ENCODE peak calls at places on chromosomes 13 and 19, in ten cellular contexts. One of them, this sample, is unnamed.

GRCh38 chr13:27639186-27639585 is 17.5 kb downstream of the POLR1D start:
- DNase-seq in fibroblast of the aortic adventitia: no peak
- DNase-seq in heart left ventricle: no peak
- DNase-seq in GM10248: no peak
- DNase-seq in B cell: no peak
- DNase-seq in GM13976: no peak
- DNase-seq in adrenal gland: no peak
- DNase-seq in endothelial cell: no peak
- DNase-seq in AG04450: no peak
- DNase-seq in HCT116: no peak
- DNase-seq in this sample: no peak

GRCh38 chr13:42283574-42283973 is 11.6 kb downstream of the AKAP11 start:
- DNase-seq in fibroblast of the aortic adventitia: no peak
- DNase-seq in heart left ventricle: no peak
- DNase-seq in GM10248: no peak
- DNase-seq in B cell: no peak
- DNase-seq in GM13976: no peak
- DNase-seq in adrenal gland: no peak
- DNase-seq in endothelial cell: no peak
- DNase-seq in AG04450: no peak
- DNase-seq in HCT116: no peak
- DNase-seq in this sample: no peak

GRCh38 chr19:7870571-7871279 is 3.5 kb downstream of the PRR36 start:
- DNase-seq in fibroblast of the aortic adventitia: peak
- DNase-seq in heart left ventricle: no peak
- DNase-seq in GM10248: peak
- DNase-seq in B cell: peak
- DNase-seq in GM13976: peak
- DNase-seq in adrenal gland: peak
- DNase-seq in endothelial cell: no peak
- DNase-seq in AG04450: no peak
- DNase-seq in HCT116: peak
- DNase-seq in this sample: peak

GRCh38 chr13:91046715-91047327 is 300.7 kb upstream of the MIR17HG start:
- DNase-seq in fibroblast of the aortic adventitia: no peak
- DNase-seq in heart left ventricle: no peak
- DNase-seq in GM10248: no peak
- DNase-seq in B cell: no peak
- DNase-seq in GM13976: no peak
- DNase-seq in adrenal gland: no peak
- DNase-seq in endothelial cell: no peak
- DNase-seq in AG04450: no peak
- DNase-seq in HCT116: no peak
- DNase-seq in this sample: peak

GRCh38 chr13:75073791-75074190 is 408.2 kb downstream of the TBC1D4 start:
- DNase-seq in fibroblast of the aortic adventitia: no peak
- DNase-seq in heart left ventricle: no peak
- DNase-seq in GM10248: no peak
- DNase-seq in B cell: no peak
- DNase-seq in GM13976: no peak
- DNase-seq in adrenal gland: no peak
- DNase-seq in endothelial cell: no peak
- DNase-seq in AG04450: no peak
- DNase-seq in HCT116: no peak
- DNase-seq in this sample: no peak

GRCh38 chr19:41951686-41952172 is 7.4 kb downstream of the RABAC1 start:
- DNase-seq in fibroblast of the aortic adventitia: peak
- DNase-seq in heart left ventricle: peak
- DNase-seq in GM10248: peak
- DNase-seq in B cell: peak
- DNase-seq in GM13976: peak
- DNase-seq in adrenal gland: peak
- DNase-seq in endothelial cell: peak
- DNase-seq in AG04450: peak
- DNase-seq in HCT116: peak
- DNase-seq in this sample: peak

GRCh38 chr19:3073159-3073563 is 10.9 kb upstream of the TLE5 start:
- DNase-seq in fibroblast of the aortic adventitia: peak
- DNase-seq in heart left ventricle: no peak
- DNase-seq in GM10248: no peak
- DNase-seq in B cell: no peak
- DNase-seq in GM13976: no peak
- DNase-seq in adrenal gland: no peak
- DNase-seq in endothelial cell: no peak
- DNase-seq in AG04450: peak
- DNase-seq in HCT116: peak
- DNase-seq in this sample: no peak

GRCh38 chr19:41172297-41173164 is 20.5 kb upstream of the CYP2S1 start:
- DNase-seq in fibroblast of the aortic adventitia: no peak
- DNase-seq in heart left ventricle: no peak
- DNase-seq in GM10248: no peak
- DNase-seq in B cell: no peak
- DNase-seq in GM13976: no peak
- DNase-seq in adrenal gland: no peak
- DNase-seq in endothelial cell: no peak
- DNase-seq in AG04450: no peak
- DNase-seq in HCT116: no peak
- DNase-seq in this sample: no peak

GRCh38 chr19:54947381-54947780 is at the start of gene NLRP7:
- DNase-seq in fibroblast of the aortic adventitia: no peak
- DNase-seq in heart left ventricle: no peak
- DNase-seq in GM10248: no peak
- DNase-seq in B cell: no peak
- DNase-seq in GM13976: no peak
- DNase-seq in adrenal gland: no peak
- DNase-seq in endothelial cell: no peak
- DNase-seq in AG04450: no peak
- DNase-seq in HCT116: no peak
- DNase-seq in this sample: peak

GRCh38 chr19:31110331-31110730 is 238.9 kb downstream of the TSHZ3 start:
- DNase-seq in fibroblast of the aortic adventitia: peak
- DNase-seq in heart left ventricle: no peak
- DNase-seq in GM10248: no peak
- DNase-seq in B cell: no peak
- DNase-seq in GM13976: no peak
- DNase-seq in adrenal gland: no peak
- DNase-seq in endothelial cell: peak
- DNase-seq in AG04450: no peak
- DNase-seq in HCT116: no peak
- DNase-seq in this sample: peak
- TF ChIP-seq CTCF in fibroblast of the aortic adventitia: peak
- TF ChIP-seq CTCF in heart left ventricle: no peak
- TF ChIP-seq CTCF in GM10248: no peak
- TF ChIP-seq CTCF in B cell: no peak
- TF ChIP-seq CTCF in GM13976: no peak
- TF ChIP-seq CTCF in adrenal gland: no peak
- TF ChIP-seq CTCF in endothelial cell: no peak
- TF ChIP-seq CTCF in AG04450: peak
- TF ChIP-seq CTCF in HCT116: no peak
- TF ChIP-seq CTCF in this sample: peak

DNA sequence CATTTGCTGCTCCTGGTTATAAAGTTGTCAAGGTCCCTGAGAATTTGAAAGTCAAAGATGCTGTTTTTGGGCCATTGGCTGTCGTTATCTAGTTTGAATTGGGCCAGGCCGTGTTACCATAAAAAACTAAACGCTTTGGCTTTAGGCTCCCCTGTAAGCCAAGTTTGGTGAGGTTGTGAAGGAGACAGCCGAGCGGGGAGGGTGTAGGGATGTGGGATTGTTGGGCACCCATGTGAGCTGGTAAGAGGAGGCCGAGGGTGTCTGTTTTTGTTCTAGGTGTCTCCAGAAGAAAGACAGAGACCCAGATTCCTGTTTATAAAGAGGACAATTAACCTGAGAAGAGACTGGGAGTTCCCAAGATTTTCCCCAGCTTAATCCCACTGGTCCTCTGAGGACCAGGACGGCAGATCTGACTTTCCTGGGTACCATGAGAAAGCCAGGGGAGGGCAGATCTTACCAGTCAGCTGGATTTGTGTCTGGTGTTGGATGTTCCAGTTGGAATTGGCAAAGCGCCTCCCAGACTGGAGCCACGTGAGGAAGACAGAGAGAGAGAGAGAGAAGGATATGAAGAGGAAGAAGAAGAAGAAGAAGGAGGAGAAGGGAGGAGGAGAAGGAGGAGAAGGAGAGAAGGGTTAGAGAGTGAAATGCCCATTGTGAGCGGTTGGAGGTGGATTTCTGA is 25.1 kb downstream of the TMEM255B start:
- DNase-seq in fibroblast of the aortic adventitia: no peak
- DNase-seq in heart left ventricle: no peak
- DNase-seq in GM10248: no peak
- DNase-seq in B cell: no peak
- DNase-seq in GM13976: no peak
- DNase-seq in adrenal gland: no peak
- DNase-seq in endothelial cell: no peak
- DNase-seq in AG04450: no peak
- DNase-seq in HCT116: no peak
- DNase-seq in this sample: no peak
- TF ChIP-seq CTCF in fibroblast of the aortic adventitia: no peak
- TF ChIP-seq CTCF in heart left ventricle: no peak
- TF ChIP-seq CTCF in GM10248: no peak
- TF ChIP-seq CTCF in B cell: no peak
- TF ChIP-seq CTCF in GM13976: no peak
- TF ChIP-seq CTCF in adrenal gland: no peak
- TF ChIP-seq CTCF in endothelial cell: no peak
- TF ChIP-seq CTCF in AG04450: no peak
- TF ChIP-seq CTCF in HCT116: no peak
- TF ChIP-seq CTCF in this sample: no peak

DNA sequence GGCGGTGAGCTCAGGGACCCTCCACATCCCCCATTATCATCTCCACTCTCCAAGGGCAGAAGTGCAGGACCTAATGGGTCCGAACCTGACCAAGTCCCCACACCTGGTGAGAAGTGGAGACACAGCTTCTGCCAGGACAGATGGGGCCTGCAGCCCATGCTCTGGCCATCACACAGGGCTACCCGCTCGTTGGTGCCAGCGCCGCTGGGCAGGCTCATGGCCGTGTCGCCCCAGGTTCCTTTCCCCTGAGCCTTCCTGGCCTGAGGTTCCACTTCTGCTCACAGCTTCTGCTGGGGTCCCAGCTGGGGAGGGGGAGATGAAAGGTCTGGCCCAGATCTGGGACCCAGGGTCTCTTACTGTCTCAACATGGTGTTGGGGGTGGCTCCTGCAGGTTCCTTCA is 48.4 kb upstream of the KCTD15 start:
- DNase-seq in fibroblast of the aortic adventitia: no peak
- DNase-seq in heart left ventricle: no peak
- DNase-seq in GM10248: no peak
- DNase-seq in B cell: no peak
- DNase-seq in GM13976: no peak
- DNase-seq in adrenal gland: no peak
- DNase-seq in endothelial cell: no peak
- DNase-seq in AG04450: no peak
- DNase-seq in HCT116: no peak
- DNase-seq in this sample: no peak
- TF ChIP-seq CTCF in fibroblast of the aortic adventitia: no peak
- TF ChIP-seq CTCF in heart left ventricle: no peak
- TF ChIP-seq CTCF in GM10248: no peak
- TF ChIP-seq CTCF in B cell: no peak
- TF ChIP-seq CTCF in GM13976: no peak
- TF ChIP-seq CTCF in adrenal gland: no peak
- TF ChIP-seq CTCF in endothelial cell: no peak
- TF ChIP-seq CTCF in AG04450: no peak
- TF ChIP-seq CTCF in HCT116: no peak
- TF ChIP-seq CTCF in this sample: no peak

GRCh38 chr19:57558525-57558924 is 1.1 kb downstream of the ZNF550 start:
- DNase-seq in fibroblast of the aortic adventitia: peak
- DNase-seq in heart left ventricle: no peak
- DNase-seq in GM10248: no peak
- DNase-seq in B cell: no peak
- DNase-seq in GM13976: peak
- DNase-seq in adrenal gland: no peak
- DNase-seq in endothelial cell: no peak
- DNase-seq in AG04450: no peak
- DNase-seq in HCT116: no peak
- DNase-seq in this sample: no peak
- TF ChIP-seq CTCF in fibroblast of the aortic adventitia: peak
- TF ChIP-seq CTCF in heart left ventricle: no peak
- TF ChIP-seq CTCF in GM10248: no peak
- TF ChIP-seq CTCF in B cell: no peak
- TF ChIP-seq CTCF in GM13976: no peak
- TF ChIP-seq CTCF in adrenal gland: no peak
- TF ChIP-seq CTCF in endothelial cell: no peak
- TF ChIP-seq CTCF in AG04450: peak
- TF ChIP-seq CTCF in HCT116: no peak
- TF ChIP-seq CTCF in this sample: no peak

GRCh38 chr19:45254044-45254531 is 3.0 kb downstream of the MARK4 start:
- DNase-seq in fibroblast of the aortic adventitia: no peak
- DNase-seq in heart left ventricle: no peak
- DNase-seq in GM10248: no peak
- DNase-seq in B cell: peak
- DNase-seq in GM13976: no peak
- DNase-seq in adrenal gland: no peak
- DNase-seq in endothelial cell: no peak
- DNase-seq in AG04450: no peak
- DNase-seq in HCT116: no peak
- DNase-seq in this sample: no peak
- TF ChIP-seq CTCF in fibroblast of the aortic adventitia: peak
- TF ChIP-seq CTCF in heart left ventricle: no peak
- TF ChIP-seq CTCF in GM10248: no peak
- TF ChIP-seq CTCF in B cell: peak
- TF ChIP-seq CTCF in GM13976: peak
- TF ChIP-seq CTCF in adrenal gland: no peak
- TF ChIP-seq CTCF in endothelial cell: peak
- TF ChIP-seq CTCF in AG04450: peak
- TF ChIP-seq CTCF in HCT116: peak
- TF ChIP-seq CTCF in this sample: peak

DNA sequence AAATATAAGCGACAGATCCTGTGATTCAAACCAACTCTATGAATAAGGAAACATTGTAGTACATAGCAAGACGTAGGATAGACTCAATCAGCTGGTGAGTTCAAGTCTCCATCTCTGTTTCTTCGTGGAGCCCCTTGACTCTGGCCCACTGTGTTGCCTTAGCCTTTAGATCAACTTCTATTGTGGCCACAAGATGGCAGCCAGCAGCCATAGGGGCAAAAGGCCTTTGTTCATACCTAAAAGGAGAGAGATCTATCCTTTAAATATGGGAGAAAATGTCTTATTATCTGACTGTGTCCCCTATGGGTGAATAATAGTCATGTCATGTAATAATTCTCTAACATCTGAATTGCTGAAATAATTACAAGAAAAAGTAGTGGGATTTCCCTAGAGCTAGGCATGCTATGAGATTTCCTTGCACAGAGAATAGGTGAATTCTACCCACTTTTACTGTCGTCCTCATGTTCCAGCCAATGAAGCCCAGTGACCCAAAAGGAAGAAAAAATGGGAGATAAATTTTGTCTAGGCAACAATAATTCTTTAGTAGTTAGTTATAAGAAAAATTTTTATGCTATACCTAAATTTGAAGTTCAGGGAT is 129.4 kb downstream of the PCDH20 start:
- DNase-seq in fibroblast of the aortic adventitia: no peak
- DNase-seq in heart left ventricle: no peak
- DNase-seq in GM10248: no peak
- DNase-seq in B cell: no peak
- DNase-seq in GM13976: no peak
- DNase-seq in adrenal gland: no peak
- DNase-seq in endothelial cell: peak
- DNase-seq in AG04450: no peak
- DNase-seq in HCT116: peak
- DNase-seq in this sample: peak
- TF ChIP-seq CTCF in fibroblast of the aortic adventitia: no peak
- TF ChIP-seq CTCF in heart left ventricle: no peak
- TF ChIP-seq CTCF in GM10248: no peak
- TF ChIP-seq CTCF in B cell: no peak
- TF ChIP-seq CTCF in GM13976: no peak
- TF ChIP-seq CTCF in adrenal gland: no peak
- TF ChIP-seq CTCF in endothelial cell: peak
- TF ChIP-seq CTCF in AG04450: no peak
- TF ChIP-seq CTCF in HCT116: peak
- TF ChIP-seq CTCF in this sample: peak

This sample was measured in H9.